ENCODE peak calls at places on chromosomes 3 and 15, in four cellular contexts. M is H1, L is SK-N-SH, I is HepG2. A is an unnamed sample.

GRCh38 chr3:174170248-174170647 is 688.9 kb upstream of the NAALADL2 start:
- DNase-seq in M (no peak), I (no peak), L (no peak), A (no peak)

GRCh38 chr15:28953573-28954195 is 67.9 kb downstream of the APBA2 start:
- DNase-seq in I (no peak), M (no peak), L (no peak), A (no peak)

GRCh38 chr3:31962801-31963205 is 18.3 kb downstream of the OSBPL10 start:
- DNase-seq in L (no peak), M (no peak), I (peak; percentile 52), A (no peak)

GRCh38 chr3:142853270-142854163 is 35.4 kb downstream of the PCOLCE2 start:
- DNase-seq in I (peak; percentile 71), M (no peak), L (no peak), A (no peak)

GRCh38 chr15:30906366-30906765 is 2.7 kb downstream of the FAN1 start:
- DNase-seq in I (no peak), L (no peak), M (no peak), A (no peak)

GRCh38 chr3:78427303-78427702 is 1340.5 kb downstream of the ROBO1 start:
- DNase-seq in M (no peak), L (no peak), I (no peak), A (no peak)

GRCh38 chr15:100308222-100309007 is 33.4 kb downstream of the ADAMTS17 start:
- DNase-seq in L (no peak), I (no peak), M (no peak), A (no peak)

GRCh38 chr15:62900071-62900812 is 142.3 kb upstream of the TPM1 start:
- DNase-seq in I (no peak), L (no peak), M (no peak), A (no peak)

GRCh38 chr3:79870006-79870620 is 102.3 kb upstream of the ROBO1 start:
- DNase-seq in M (no peak), I (no peak), L (no peak), A (no peak)

GRCh38 chr3:23435318-23435717 is 232.2 kb downstream of the UBE2E2 start:
- DNase-seq in M (no peak), L (no peak), I (no peak), A (no peak)

GRCh38 chr3:30544811-30545210 is 61.6 kb upstream of the TGFBR2 start:
- DNase-seq in M (no peak), I (no peak), L (no peak), A (no peak)

GRCh38 chr3:51559266-51559907 is 20.9 kb downstream of the RAD54L2 start:
- DNase-seq in L (peak; percentile 31), I (no peak), M (no peak), A (no peak)

GRCh38 chr3:47434849-47435248 is 40.9 kb downstream of the SCAP start:
- DNase-seq in M (no peak), L (no peak), I (no peak), A (no peak)

GRCh38 chr3:191356586-191357439 is 26.5 kb upstream of the UTS2B start:
- DNase-seq in I (no peak), L (no peak), M (no peak), A (no peak)

GRCh38 chr3:14411166-14411526 is 8.7 kb downstream of the SLC6A6 start:
- DNase-seq in I (no peak), M (no peak), L (no peak), A (no peak)

GRCh38 chr3:64360261-64360660 is 135.0 kb upstream of the PRICKLE2 start:
- DNase-seq in M (no peak), I (no peak), L (no peak), A (no peak)

GRCh38 chr3:64363842-64364241 is 138.6 kb upstream of the PRICKLE2 start:
- DNase-seq in L (no peak), M (no peak), I (no peak), A (no peak)

GRCh38 chr3:64358853-64359252 is 133.6 kb upstream of the PRICKLE2 start:
- DNase-seq in L (no peak), M (no peak), I (no peak), A (no peak)

GRCh38 chr3:64359735-64360134 is 134.5 kb upstream of the PRICKLE2 start:
- DNase-seq in I (no peak), L (no peak), M (no peak), A (no peak)

GRCh38 chr3:64361962-64362735 is 136.9 kb upstream of the PRICKLE2 start:
- DNase-seq in I (no peak), L (no peak), M (no peak), A (no peak)
- TF ChIP-seq JUND in I (no peak), L (no peak), M (no peak), A (no peak)

DNA sequence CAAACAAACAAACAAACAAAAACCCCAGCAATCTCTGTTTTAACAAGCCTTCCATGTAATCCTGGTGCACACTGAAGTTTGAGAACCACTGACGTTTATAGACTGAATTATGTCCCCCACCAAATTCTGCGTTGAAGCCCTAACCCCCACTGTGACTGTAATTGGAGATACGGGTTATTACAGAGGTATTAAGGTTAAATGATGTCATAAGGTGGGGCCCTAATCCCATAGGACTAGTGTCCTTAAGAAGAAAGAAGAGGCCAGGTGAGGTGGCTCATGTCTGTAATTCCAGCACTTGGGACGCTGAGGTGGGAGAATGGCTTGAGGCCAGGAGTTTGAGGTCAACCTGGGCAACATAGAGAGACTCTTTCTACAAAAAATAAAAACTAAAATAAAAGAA is 42.4 kb upstream of the TM4SF1 start:
- DNase-seq in I (no peak), M (no peak), L (no peak), A (no peak)
- TF ChIP-seq TCF12 in I (no peak), M (no peak), L (no peak), A (no peak)

GRCh38 chr3:112042842-112043280 is 8.3 kb downstream of the TMPRSS7 start:
- DNase-seq in I (peak; percentile 74), M (no peak), L (no peak), A (no peak)
- TF ChIP-seq JUND in I (no peak), M (no peak), L (no peak), A (no peak)

GRCh38 chr3:43755511-43756200 is 64.9 kb downstream of the ABHD5 start:
- DNase-seq in L (no peak), M (no peak), I (no peak), A (no peak)

GRCh38 chr3:43752908-43753307 is 62.2 kb downstream of the ABHD5 start:
- DNase-seq in M (no peak), I (no peak), L (no peak), A (no peak)

GRCh38 chr3:43754316-43754715 is 63.6 kb downstream of the ABHD5 start:
- DNase-seq in M (no peak), I (no peak), L (no peak), A (no peak)

GRCh38 chr3:43757613-43758012 is 66.9 kb downstream of the ABHD5 start:
- DNase-seq in L (no peak), I (no peak), M (no peak), A (no peak)

GRCh38 chr3:43753743-43754142 is 63.0 kb downstream of the ABHD5 start:
- DNase-seq in I (no peak), L (no peak), M (no peak), A (no peak)
- TF ChIP-seq TCF12 in I (no peak), L (peak; percentile 95), M (no peak), A (no peak)

DNA sequence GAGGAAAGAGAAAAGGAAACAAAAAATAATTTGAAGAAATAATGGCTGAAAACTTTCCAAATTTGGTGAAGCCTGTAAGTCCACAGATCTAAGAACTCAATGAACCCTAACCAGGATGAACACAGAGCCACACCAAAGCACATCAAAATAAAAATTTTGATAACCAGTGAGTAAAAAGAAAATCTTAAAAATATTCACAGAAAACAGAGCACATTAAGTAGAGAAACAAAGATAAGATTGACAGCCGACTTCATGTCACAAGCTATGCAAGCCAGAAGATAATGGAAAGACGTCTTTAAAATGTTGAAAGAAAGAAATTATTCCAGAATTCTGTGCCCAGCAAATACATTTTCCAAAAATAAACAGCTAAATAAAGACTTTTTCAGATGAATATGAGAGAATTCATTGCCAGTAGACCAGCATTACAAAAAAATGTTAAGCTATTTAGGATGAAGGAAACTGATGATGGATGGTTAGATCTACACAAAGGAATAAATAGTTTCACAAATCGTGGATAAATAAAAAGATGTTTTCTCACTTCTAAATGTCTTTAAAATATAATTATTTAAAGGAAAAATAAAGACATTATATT is 140.2 kb upstream of the SKOR1 start:
- DNase-seq in L (peak; percentile 4), M (no peak), I (peak; percentile 25), A (no peak)
- TF ChIP-seq JUND in L (no peak), M (no peak), I (no peak), A (no peak)

GRCh38 chr15:40082195-40082868 is 26.3 kb downstream of the BMF start:
- DNase-seq in M (no peak), I (no peak), L (peak; percentile 44), A (no peak)

GRCh38 chr15:40080104-40080503 is 28.6 kb downstream of the BMF start:
- DNase-seq in I (no peak), M (no peak), L (no peak), A (no peak)

GRCh38 chr15:40083756-40084101 is 24.9 kb downstream of the BMF start:
- DNase-seq in L (no peak), I (peak; percentile 58), M (no peak), A (no peak)

GRCh38 chr15:40080847-40081246 is 27.8 kb downstream of the BMF start:
- DNase-seq in L (no peak), M (no peak), I (no peak), A (no peak)

GRCh38 chr15:40081691-40082194 is 26.9 kb downstream of the BMF start:
- DNase-seq in L (peak; percentile 72), I (peak; percentile 96), M (no peak), A (no peak)
- TF ChIP-seq TCF12 in L (no peak), I (no peak), M (no peak), A (peak; percentile 16)

GRCh38 chr3:42802876-42803799 is 1.2 kb downstream of the HIGD1A start:
- DNase-seq in I (peak; percentile 33), M (no peak), L (peak; percentile 34), A (no peak)
- TF ChIP-seq JUND in I (no peak), M (no peak), L (no peak), A (no peak)

DNA sequence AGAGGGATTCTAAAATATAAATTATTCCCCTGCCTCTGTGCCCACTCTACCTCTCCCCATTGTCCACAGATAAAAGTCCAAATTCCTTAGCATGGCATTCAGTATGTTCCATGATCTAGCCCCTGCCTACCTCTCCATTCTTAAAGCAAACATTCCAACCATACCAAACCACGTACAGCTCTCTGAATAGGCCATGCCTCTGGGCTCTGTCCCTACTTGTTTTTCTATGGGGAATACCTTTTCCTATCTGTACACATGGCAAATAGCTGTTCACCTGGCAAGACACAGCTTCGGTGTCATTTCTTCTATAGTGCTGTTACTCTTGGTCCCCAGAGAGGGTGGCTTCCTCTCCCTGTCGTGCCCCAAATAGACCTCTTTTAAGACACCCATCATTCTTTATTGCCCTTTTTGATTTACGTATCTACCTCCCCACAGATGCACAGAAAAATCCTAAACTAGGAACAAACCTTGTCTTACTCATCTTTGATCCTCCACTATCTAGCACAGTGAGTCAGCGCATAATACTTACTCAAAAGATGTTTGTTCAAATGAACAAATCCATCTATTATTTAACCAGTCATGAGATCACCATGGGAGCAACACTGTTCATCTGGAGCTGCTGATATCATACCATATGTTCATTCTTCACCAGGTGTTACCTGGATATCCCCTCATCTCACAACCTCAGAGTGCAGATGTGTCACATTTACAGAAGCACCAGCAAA is 329.8 kb downstream of the THSD4 start:
- DNase-seq in I (peak; percentile 86), M (no peak), L (no peak), A (no peak)
- TF ChIP-seq TCF12 in I (no peak), M (no peak), L (peak; percentile 90), A (no peak)

A was measured in GM12878.